ENCODE peak calls at places on chromosomes 4 and X, in eight cellular contexts. V, Y, C, N, T, I, Z and O are unnamed samples.

GRCh38 chr4:7620086-7620813 is 185.5 kb upstream of the PSAPL1 start:
- DNase-seq in V (no peak), Y (no peak), C (no peak), N (no peak), T (no peak), I (no peak), Z (no peak), O (no peak)

GRCh38 chr4:8377103-8378075 is 63.1 kb downstream of the ACOX3 start:
- DNase-seq in V (no peak), Y (no peak), C (no peak), N (no peak), T (no peak), I (no peak), Z (no peak), O (no peak)

GRCh38 chrX:43969504-43970501 is 3.4 kb downstream of the NDP start:
- DNase-seq in V (no peak), Y (no peak), C (no peak), N (no peak), T (no peak), I (no peak), Z (peak), O (no peak)

GRCh38 chr4:4185528-4185927 is 41.2 kb downstream of the OTOP1 start:
- DNase-seq in V (no peak), Y (peak), C (no peak), N (no peak), T (no peak), I (no peak), Z (no peak), O (no peak)

GRCh38 chrX:12344954-12345353 is 206.7 kb downstream of the FRMPD4 start:
- DNase-seq in V (no peak), Y (no peak), C (no peak), N (no peak), T (no peak), I (no peak), Z (no peak), O (no peak)

GRCh38 chrX:69320116-69320515 is 154.9 kb upstream of the PJA1 start:
- DNase-seq in V (no peak), Y (no peak), C (no peak), N (no peak), T (no peak), I (no peak), Z (no peak), O (no peak)

GRCh38 chr4:176774852-176775251 is 17.9 kb downstream of the VEGFC start:
- DNase-seq in V (no peak), Y (peak), C (no peak), N (no peak), T (no peak), I (no peak), Z (no peak), O (no peak)

GRCh38 chrX:17706676-17707075 is 30.6 kb upstream of the SCML1 start:
- DNase-seq in V (no peak), Y (peak), C (no peak), N (no peak), T (peak), I (no peak), Z (peak), O (peak)

GRCh38 chr4:1200425-1201035 is 28.1 kb upstream of the SPON2 start:
- DNase-seq in V (peak), Y (no peak), C (no peak), N (no peak), T (no peak), I (no peak), Z (no peak), O (peak)

GRCh38 chr4:185589067-185589844 is 53.9 kb upstream of the PDLIM3 start:
- DNase-seq in V (no peak), Y (no peak), C (no peak), N (no peak), T (no peak), I (no peak), Z (peak), O (no peak)

GRCh38 chr4:67332627-67333026 is 212.7 kb downstream of the CENPC start:
- DNase-seq in V (no peak), Y (peak), C (no peak), N (no peak), T (peak), I (no peak), Z (peak), O (no peak)

GRCh38 chr4:8192748-8193738 is 6.0 kb upstream of the SH3TC1 start:
- DNase-seq in V (peak), Y (no peak), C (peak), N (peak), T (peak), I (no peak), Z (peak), O (peak)

GRCh38 chrX:133849676-133850075 is 135.7 kb downstream of the GPC3 start:
- DNase-seq in V (no peak), Y (no peak), C (no peak), N (no peak), T (no peak), I (no peak), Z (no peak), O (no peak)

GRCh38 chrX:44020693-44021092 is 47.5 kb upstream of the NDP start:
- DNase-seq in V (no peak), Y (no peak), C (no peak), N (no peak), T (no peak), I (no peak), Z (no peak), O (no peak)

GRCh38 chr4:101600287-101600686 is 190.2 kb upstream of the BANK1 start:
- DNase-seq in V (no peak), Y (peak), C (no peak), N (no peak), T (no peak), I (no peak), Z (no peak), O (no peak)

GRCh38 chrX:119234931-119235555 is 1.0 kb upstream of the PGRMC1 start:
- DNase-seq in V (no peak), Y (no peak), C (no peak), N (no peak), T (no peak), I (no peak), Z (no peak), O (no peak)

GRCh38 chrX:113804293-113804692 is 779.6 kb upstream of the HTR2C start:
- DNase-seq in V (no peak), Y (no peak), C (no peak), N (no peak), T (no peak), I (no peak), Z (no peak), O (no peak)

GRCh38 chrX:39616098-39616729 is 481.5 kb downstream of the BCOR start:
- DNase-seq in V (no peak), Y (no peak), C (no peak), N (no peak), T (no peak), I (no peak), Z (no peak), O (no peak)

GRCh38 chr4:15002659-15003440 is 569 bp downstream of the CPEB2 start:
- DNase-seq in V (peak), Y (peak), C (no peak), N (peak), T (peak), I (no peak), Z (peak), O (no peak)

GRCh38 chrX:24838624-24839023 is 144.9 kb downstream of the POLA1 start:
- DNase-seq in V (no peak), Y (peak), C (no peak), N (peak), T (peak), I (no peak), Z (peak), O (no peak)